ENCODE peak calls at places on chromosome 1, in four cellular contexts. R is mesendoderm; X is stimulated activated CD4-positive, alpha-beta T cell treated with anti-CD3 and anti-CD28 coated beads, Interleukin-4, amount 100 ng/mL, for 24 hours; J is SK-N-SH. A is an unnamed sample.

GRCh38 chr1:40939320-40940059 is 40.0 kb upstream of the CTPS1 start:
- DNase-seq in R (no peak), X (no peak), J (no peak), A (no peak)

GRCh38 chr1:95832370-95832769 is 598.4 kb downstream of the RWDD3 start:
- DNase-seq in R (no peak), X (no peak), J (no peak), A (no peak)

GRCh38 chr1:222521299-222522104 is 26.4 kb downstream of the HHIPL2 start:
- DNase-seq in R (no peak), X (no peak), J (no peak), A (no peak)

GRCh38 chr1:28190996-28191645 is 14.6 kb upstream of the PTAFR start:
- DNase-seq in R (no peak), X (no peak), J (no peak), A (no peak)

GRCh38 chr1:87346130-87346804 is 17.6 kb downstream of the LMO4 start:
- DNase-seq in R (peak; percentile 24), X (no peak), J (no peak), A (no peak)

GRCh38 chr1:168637350-168637991 is 61.1 kb downstream of the XCL1 start:
- DNase-seq in R (peak; percentile 71), X (no peak), J (peak; percentile 6), A (no peak)

GRCh38 chr1:53942149-53942957 is 3.1 kb downstream of the IFT25 start:
- DNase-seq in R (peak; percentile 21), X (no peak), J (no peak), A (no peak)

GRCh38 chr1:213122514-213122929 is 71.5 kb downstream of the RPS6KC1 start:
- DNase-seq in R (peak; percentile 40), X (no peak), J (peak; percentile 5), A (no peak)

GRCh38 chr1:69589799-69590198 is 22.1 kb downstream of the LRRC7 start:
- DNase-seq in R (no peak), X (no peak), J (no peak), A (no peak)

GRCh38 chr1:39130297-39130696 is 74.2 kb upstream of the MACF1 start:
- DNase-seq in R (no peak), X (no peak), J (no peak), A (no peak)

A was measured in activated naive CD8-positive, alpha-beta T cell treated with anti-CD3 and anti-CD28 coated beads, Interleukin-2, amount 50 U/mL, for 24 hours.